ENCODE peak calls at places on chromosomes 12 and 14, in four cellular contexts. T, E, K and Q are unnamed samples.

GRCh38 chr12:90058721-90059120 is 350.1 kb upstream of the ATP2B1 start:
- DNase-seq in T (no peak), E (no peak), K (no peak), Q (no peak)

GRCh38 chr14:49961270-49962222 is 68.7 kb downstream of the ARF6 start:
- DNase-seq in T (no peak), E (no peak), K (no peak), Q (no peak)

GRCh38 chr12:124466200-124467128 is 100.9 kb downstream of the NCOR2 start:
- DNase-seq in T (no peak), E (peak; percentile 32), K (peak; percentile 54), Q (peak; percentile 82)

GRCh38 chr14:99715266-99716000 is 31.3 kb downstream of the CYP46A1 start:
- DNase-seq in T (no peak), E (no peak), K (no peak), Q (peak; percentile 68)

GRCh38 chr12:124725099-124725498 is 138.6 kb downstream of the SCARB1 start:
- DNase-seq in T (no peak), E (no peak), K (no peak), Q (no peak)

GRCh38 chr12:104048162-104048561 is 1.8 kb downstream of the GLT8D2 start:
- DNase-seq in T (no peak), E (no peak), K (no peak), Q (no peak)

GRCh38 chr12:121748571-121749265 is 36.2 kb downstream of the TMEM120B start:
- DNase-seq in T (peak; percentile 82), E (no peak), K (no peak), Q (no peak)

GRCh38 chr14:41873379-41874034 is 266.8 kb downstream of the LRFN5 start:
- DNase-seq in T (no peak), E (no peak), K (no peak), Q (no peak)

GRCh38 chr12:25162866-25163265 is 32.1 kb downstream of the DNAI7 start:
- DNase-seq in T (no peak), E (no peak), K (no peak), Q (no peak)

GRCh38 chr14:42140001-42140400 is 533.3 kb downstream of the LRFN5 start:
- DNase-seq in T (no peak), E (no peak), K (no peak), Q (no peak)

GRCh38 chr12:120844768-120845449 is 59.2 kb downstream of the SPPL3 start:
- DNase-seq in T (no peak), E (no peak), K (no peak), Q (no peak)

GRCh38 chr12:10397311-10397710 is 7.5 kb upstream of the KLRK1 start:
- DNase-seq in T (no peak), E (no peak), K (no peak), Q (no peak)

GRCh38 chr12:4133636-4134433 is 139.7 kb upstream of the CCND2 start:
- DNase-seq in T (no peak), E (no peak), K (no peak), Q (no peak)

GRCh38 chr12:75690556-75690955 is 179.1 kb upstream of the KRR1 start:
- DNase-seq in T (no peak), E (no peak), K (no peak), Q (no peak)

GRCh38 chr14:73188501-73188903 is 48.8 kb upstream of the PAPLN start:
- DNase-seq in T (no peak), E (no peak), K (no peak), Q (no peak)

GRCh38 chr12:119204137-119204536 is 25.4 kb downstream of the HSPB8 start:
- DNase-seq in T (no peak), E (no peak), K (no peak), Q (no peak)

GRCh38 chr12:90036641-90037040 is 328.0 kb upstream of the ATP2B1 start:
- DNase-seq in T (no peak), E (no peak), K (no peak), Q (no peak)

GRCh38 chr12:118404876-118405521 is 28.6 kb downstream of the SUDS3 start:
- DNase-seq in T (peak; percentile 42), E (no peak), K (peak; percentile 41), Q (peak; percentile 80)

GRCh38 chr14:20501346-20501745 is 4.0 kb upstream of the RNASE10 start:
- DNase-seq in T (no peak), E (no peak), K (no peak), Q (no peak)

GRCh38 chr12:14883663-14884062 is 2.0 kb downstream of the MGP start:
- DNase-seq in T (no peak), E (no peak), K (no peak), Q (no peak)

GRCh38 chr12:6374028-6374780 is 1.2 kb downstream of the SCNN1A start:
- DNase-seq in T (no peak), E (no peak), K (no peak), Q (no peak)

GRCh38 chr12:27868165-27868564 is 88.1 kb upstream of the MANSC4 start:
- DNase-seq in T (no peak), E (no peak), K (no peak), Q (no peak)

GRCh38 chr14:23929822-23930294 is 23.7 kb upstream of the DHRS4 start:
- DNase-seq in T (peak; percentile 79), E (no peak), K (peak; percentile 83), Q (peak; percentile 89)

GRCh38 chr12:126668538-126668937 is 1598.4 kb upstream of the TMEM132C start:
- DNase-seq in T (no peak), E (no peak), K (no peak), Q (no peak)

GRCh38 chr12:63804746-63805145 is 25.0 kb downstream of the RXYLT1 start:
- DNase-seq in T (no peak), E (no peak), K (no peak), Q (no peak)

GRCh38 chr12:38771871-38772270 is 133.5 kb downstream of the CPNE8 start:
- DNase-seq in T (no peak), E (no peak), K (no peak), Q (no peak)

DNA sequence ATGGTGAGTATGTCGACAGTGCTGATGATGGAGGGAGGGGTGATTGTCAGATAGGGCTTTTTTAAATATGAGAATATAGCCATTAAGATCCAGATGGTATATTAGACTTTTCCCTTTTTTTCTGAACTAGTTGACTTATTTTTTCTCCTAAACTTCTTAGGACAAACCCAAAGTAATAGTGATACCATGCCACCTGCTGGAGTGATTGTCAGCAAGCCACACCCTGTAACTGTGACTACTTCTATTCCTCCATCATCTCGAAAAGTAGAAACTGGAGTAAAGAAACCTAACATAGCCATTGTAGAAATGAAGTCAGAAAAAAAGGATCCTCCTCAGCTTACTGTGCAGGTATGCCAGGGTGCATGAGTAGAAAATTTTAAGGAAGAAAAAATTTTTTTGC is 40.1 kb downstream of the KIAA0586 start:
- DNase-seq in T (no peak), E (no peak), K (no peak), Q (no peak)
- H3K36me3 ChIP-seq in T (no peaks in the 10 kb centered on the region), E (peaks cover 8% of the 10 kb centered on the region), K (peaks cover 7% of the 10 kb centered on the region), Q (peaks cover 8% of the 10 kb centered on the region)

DNA sequence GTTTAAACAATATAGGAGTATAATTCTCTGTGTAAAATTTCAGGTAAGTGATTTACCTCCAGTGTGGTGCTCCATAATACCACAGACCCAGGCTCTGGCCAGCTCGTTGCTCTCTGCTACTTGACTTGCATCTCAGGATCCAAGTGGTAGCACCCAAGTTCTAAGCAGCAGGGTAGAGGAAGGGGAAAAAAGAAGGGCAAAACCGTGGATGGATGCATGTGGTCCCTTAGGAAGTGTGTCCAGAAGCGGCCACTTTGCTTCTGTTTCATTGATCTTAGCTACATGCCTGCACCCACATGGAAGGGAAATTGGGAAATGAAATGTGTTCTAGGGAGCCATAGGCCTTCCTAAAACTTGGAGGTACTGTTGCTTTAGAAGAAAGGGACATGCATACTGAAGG is 48.6 kb upstream of the HMGA2 start:
- DNase-seq in T (no peak), E (no peak), K (no peak), Q (no peak)
- H3K27me3 ChIP-seq in T (peaks cover 5% of the 10 kb centered on the region), E (no peaks in the 10 kb centered on the region), K (no peaks in the 10 kb centered on the region), Q (peaks cover 2% of the 10 kb centered on the region)

DNA sequence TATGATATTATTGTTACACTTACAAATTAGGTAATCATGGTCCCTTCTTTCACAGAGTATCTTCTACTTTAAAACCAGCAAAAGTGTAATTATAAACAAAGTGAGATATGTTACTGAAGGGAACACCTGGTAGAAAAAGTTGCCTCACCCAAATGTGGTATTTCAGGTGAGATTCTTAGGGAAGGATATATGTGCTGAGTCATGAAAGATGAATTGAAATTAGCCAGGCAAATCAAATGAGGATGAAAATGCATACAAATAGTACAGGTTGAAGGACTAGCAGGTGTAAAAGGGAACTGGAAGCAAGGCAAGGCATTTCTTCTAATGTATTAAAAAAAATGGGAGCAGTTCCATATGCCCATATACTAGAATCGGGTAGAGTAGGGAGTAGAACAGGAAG is 220.9 kb downstream of the PRKD1 start:
- DNase-seq in T (no peak), E (no peak), K (no peak), Q (no peak)
- H3K9me3 ChIP-seq in T (no peaks in the 10 kb centered on the region), E (no peaks in the 10 kb centered on the region), K (no peaks in the 10 kb centered on the region), Q (no peaks in the 10 kb centered on the region)

GRCh38 chr12:51960488-51960887 is 9.0 kb downstream of the ACVR1B start:
- DNase-seq in T (no peak), E (no peak), K (no peak), Q (no peak)
- H3K36me3 ChIP-seq in T (no peaks in the 10 kb centered on the region), E (no peaks in the 10 kb centered on the region), K (peaks cover 4% of the 10 kb centered on the region), Q (peaks cover 3% of the 10 kb centered on the region)

GRCh38 chr12:109705291-109705690 is 8.3 kb upstream of the FAM222A start:
- DNase-seq in T (no peak), E (no peak), K (no peak), Q (no peak)
- H3K27me3 ChIP-seq in T (no peaks in the 10 kb centered on the region), E (no peaks in the 10 kb centered on the region), K (no peaks in the 10 kb centered on the region), Q (no peaks in the 10 kb centered on the region)